ENCODE peak calls at places on chromosome 2, in seven cellular contexts. W, X, K, C, D, Q and N are unnamed samples.

GRCh38 chr2:24680196-24680595 is 113.0 kb downstream of the PTRHD1 start:
- DNase-seq in W (no peak), D (no peak), K (no peak), Q (no peak), X (no peak), C (no peak), N (no peak)

GRCh38 chr2:85318222-85319182 is 9.3 kb downstream of the TGOLN2 start:
- DNase-seq in Q (no peak), K (no peak), X (peak), W (no peak), D (no peak), C (no peak), N (peak)

GRCh38 chr2:190574169-190574568 is 39.6 kb upstream of the NEMP2 start:
- DNase-seq in K (no peak), Q (no peak), D (no peak), C (no peak), X (peak), W (no peak), N (peak)

GRCh38 chr2:167334343-167334742 is 446.1 kb downstream of the XIRP2 start:
- DNase-seq in W (no peak), K (no peak), Q (no peak), X (no peak), D (no peak), C (no peak), N (no peak)

GRCh38 chr2:240701736-240702639 is 10.3 kb downstream of the AQP12A start:
- DNase-seq in C (no peak), W (no peak), D (no peak), Q (no peak), K (no peak), X (no peak), N (no peak)

GRCh38 chr2:190867182-190867581 is 13.4 kb upstream of the GLS start:
- DNase-seq in C (no peak), K (no peak), D (no peak), Q (no peak), W (no peak), X (peak), N (peak)

GRCh38 chr2:236637691-236638569 is 68.3 kb downstream of the ACKR3 start:
- DNase-seq in D (no peak), K (no peak), Q (peak), W (no peak), C (no peak), X (peak), N (peak)

GRCh38 chr2:8986327-8986976 is 17.0 kb downstream of the MBOAT2 start:
- DNase-seq in X (no peak), C (no peak), D (peak), K (no peak), Q (no peak), W (no peak), N (no peak)

GRCh38 chr2:191158751-191159150 is 8.0 kb upstream of the STAT4 start:
- DNase-seq in W (no peak), D (no peak), X (no peak), K (no peak), C (no peak), Q (no peak), N (no peak)

GRCh38 chr2:61432990-61433389 is 37.9 kb downstream of the USP34 start:
- DNase-seq in K (no peak), C (no peak), X (no peak), D (no peak), Q (no peak), W (no peak), N (no peak)

GRCh38 chr2:101476605-101477208 is 1.8 kb upstream of the RFX8 start:
- DNase-seq in D (no peak), W (no peak), X (no peak), C (no peak), K (no peak), Q (no peak), N (no peak)

GRCh38 chr2:205352120-205352519 is 330.2 kb upstream of the NRP2 start:
- DNase-seq in K (no peak), X (peak), C (no peak), Q (no peak), D (no peak), W (no peak), N (peak)